ENCODE peak calls at places on chromosomes 2 and 18, in ten cellular contexts. One of them, this sample, is unnamed.

GRCh38 chr2:102895386-102895785 is 133.6 kb downstream of the TMEM182 start:
- DNase-seq in GDM1: no peak
- DNase-seq in adrenal gland: no peak
- DNase-seq in tibial artery: no peak
- DNase-seq in HS-27A: no peak
- DNase-seq in KBM-7: peak
- DNase-seq in COR-L47: no peak
- DNase-seq in hippocampal formation: no peak
- DNase-seq in GM03348: no peak
- DNase-seq in natural killer cell: no peak
- DNase-seq in this sample: no peak

GRCh38 chr2:165691615-165692014 is 102.4 kb downstream of the GALNT3 start:
- DNase-seq in GDM1: no peak
- DNase-seq in natural killer cell: no peak
- DNase-seq in HS-27A: no peak
- DNase-seq in adrenal gland: no peak
- DNase-seq in hippocampal formation: no peak
- DNase-seq in GM03348: peak
- DNase-seq in tibial artery: peak
- DNase-seq in KBM-7: no peak
- DNase-seq in COR-L47: no peak
- DNase-seq in this sample: no peak

GRCh38 chr18:54845788-54846187 is 17.5 kb downstream of the RAB27B start:
- DNase-seq in tibial artery: no peak
- DNase-seq in HS-27A: no peak
- DNase-seq in KBM-7: no peak
- DNase-seq in GM03348: no peak
- DNase-seq in natural killer cell: no peak
- DNase-seq in adrenal gland: no peak
- DNase-seq in GDM1: no peak
- DNase-seq in hippocampal formation: no peak
- DNase-seq in COR-L47: no peak
- DNase-seq in this sample: no peak

GRCh38 chr2:29611850-29612249 is 309.5 kb downstream of the ALK start:
- DNase-seq in hippocampal formation: no peak
- DNase-seq in adrenal gland: no peak
- DNase-seq in tibial artery: no peak
- DNase-seq in HS-27A: no peak
- DNase-seq in KBM-7: no peak
- DNase-seq in GM03348: no peak
- DNase-seq in COR-L47: no peak
- DNase-seq in GDM1: no peak
- DNase-seq in natural killer cell: no peak
- DNase-seq in this sample: no peak

GRCh38 chr2:133765693-133766092 is 197.4 kb upstream of the NCKAP5 start:
- DNase-seq in HS-27A: no peak
- DNase-seq in tibial artery: peak
- DNase-seq in COR-L47: no peak
- DNase-seq in GDM1: no peak
- DNase-seq in hippocampal formation: no peak
- DNase-seq in natural killer cell: no peak
- DNase-seq in GM03348: peak
- DNase-seq in adrenal gland: no peak
- DNase-seq in KBM-7: no peak
- DNase-seq in this sample: no peak

GRCh38 chr2:129297430-129297829 is 682.0 kb upstream of the RAB6C start:
- DNase-seq in tibial artery: no peak
- DNase-seq in GDM1: no peak
- DNase-seq in adrenal gland: no peak
- DNase-seq in GM03348: no peak
- DNase-seq in hippocampal formation: no peak
- DNase-seq in KBM-7: no peak
- DNase-seq in COR-L47: no peak
- DNase-seq in HS-27A: no peak
- DNase-seq in natural killer cell: no peak
- DNase-seq in this sample: no peak

GRCh38 chr2:196592331-196592911 is 47.1 kb upstream of the CCDC150 start:
- DNase-seq in KBM-7: peak
- DNase-seq in GDM1: no peak
- DNase-seq in adrenal gland: peak
- DNase-seq in natural killer cell: no peak
- DNase-seq in tibial artery: no peak
- DNase-seq in HS-27A: no peak
- DNase-seq in hippocampal formation: peak
- DNase-seq in COR-L47: peak
- DNase-seq in GM03348: peak
- DNase-seq in this sample: peak

GRCh38 chr2:167550448-167550847 is 662.2 kb downstream of the XIRP2 start:
- DNase-seq in natural killer cell: no peak
- DNase-seq in KBM-7: peak
- DNase-seq in COR-L47: peak
- DNase-seq in tibial artery: no peak
- DNase-seq in hippocampal formation: no peak
- DNase-seq in adrenal gland: no peak
- DNase-seq in HS-27A: no peak
- DNase-seq in GDM1: no peak
- DNase-seq in GM03348: peak
- DNase-seq in this sample: peak

GRCh38 chr18:74498712-74499629 is 2.8 kb downstream of the CNDP2 start:
- DNase-seq in natural killer cell: peak
- DNase-seq in KBM-7: peak
- DNase-seq in GM03348: no peak
- DNase-seq in HS-27A: no peak
- DNase-seq in hippocampal formation: peak
- DNase-seq in tibial artery: peak
- DNase-seq in COR-L47: no peak
- DNase-seq in GDM1: peak
- DNase-seq in adrenal gland: peak
- DNase-seq in this sample: no peak

GRCh38 chr2:190062053-190062452 is 476 bp downstream of the MSTN start:
- DNase-seq in natural killer cell: no peak
- DNase-seq in KBM-7: no peak
- DNase-seq in GDM1: no peak
- DNase-seq in COR-L47: no peak
- DNase-seq in adrenal gland: no peak
- DNase-seq in HS-27A: no peak
- DNase-seq in hippocampal formation: no peak
- DNase-seq in tibial artery: no peak
- DNase-seq in GM03348: no peak
- DNase-seq in this sample: no peak

GRCh38 chr2:164257794-164258193 is 363.5 kb downstream of the GRB14 start:
- DNase-seq in adrenal gland: no peak
- DNase-seq in natural killer cell: no peak
- DNase-seq in HS-27A: no peak
- DNase-seq in GM03348: no peak
- DNase-seq in hippocampal formation: no peak
- DNase-seq in COR-L47: no peak
- DNase-seq in GDM1: no peak
- DNase-seq in tibial artery: no peak
- DNase-seq in KBM-7: no peak
- DNase-seq in this sample: peak

GRCh38 chr2:230225486-230225885 is at the start of gene SP140:
- DNase-seq in HS-27A: no peak
- DNase-seq in natural killer cell: peak
- DNase-seq in KBM-7: no peak
- DNase-seq in GDM1: no peak
- DNase-seq in tibial artery: peak
- DNase-seq in COR-L47: no peak
- DNase-seq in hippocampal formation: peak
- DNase-seq in adrenal gland: peak
- DNase-seq in GM03348: no peak
- DNase-seq in this sample: no peak

GRCh38 chr2:59237311-59237710 is 996.2 kb upstream of the FANCL start:
- DNase-seq in GM03348: no peak
- DNase-seq in KBM-7: no peak
- DNase-seq in GDM1: no peak
- DNase-seq in COR-L47: no peak
- DNase-seq in hippocampal formation: no peak
- DNase-seq in natural killer cell: no peak
- DNase-seq in tibial artery: no peak
- DNase-seq in HS-27A: no peak
- DNase-seq in adrenal gland: no peak
- DNase-seq in this sample: no peak

GRCh38 chr2:182300603-182301002 is 126.2 kb downstream of the PDE1A start:
- DNase-seq in hippocampal formation: no peak
- DNase-seq in GM03348: no peak
- DNase-seq in natural killer cell: no peak
- DNase-seq in GDM1: no peak
- DNase-seq in tibial artery: no peak
- DNase-seq in KBM-7: no peak
- DNase-seq in COR-L47: peak
- DNase-seq in HS-27A: no peak
- DNase-seq in adrenal gland: no peak
- DNase-seq in this sample: peak

GRCh38 chr2:10285578-10286198 is 17.0 kb upstream of the HPCAL1 start:
- DNase-seq in tibial artery: peak
- DNase-seq in natural killer cell: no peak
- DNase-seq in GM03348: peak
- DNase-seq in COR-L47: peak
- DNase-seq in GDM1: peak
- DNase-seq in KBM-7: peak
- DNase-seq in adrenal gland: peak
- DNase-seq in hippocampal formation: peak
- DNase-seq in HS-27A: peak
- DNase-seq in this sample: no peak

GRCh38 chr2:3238951-3239841 is 138.4 kb downstream of the EIPR1 start:
- DNase-seq in HS-27A: no peak
- DNase-seq in natural killer cell: no peak
- DNase-seq in GDM1: no peak
- DNase-seq in hippocampal formation: no peak
- DNase-seq in adrenal gland: no peak
- DNase-seq in KBM-7: no peak
- DNase-seq in COR-L47: no peak
- DNase-seq in GM03348: no peak
- DNase-seq in tibial artery: no peak
- DNase-seq in this sample: no peak

GRCh38 chr2:183564726-183565125 is 440.5 kb downstream of the NUP35 start:
- DNase-seq in hippocampal formation: no peak
- DNase-seq in HS-27A: no peak
- DNase-seq in GDM1: no peak
- DNase-seq in adrenal gland: no peak
- DNase-seq in GM03348: no peak
- DNase-seq in KBM-7: no peak
- DNase-seq in COR-L47: no peak
- DNase-seq in natural killer cell: no peak
- DNase-seq in tibial artery: no peak
- DNase-seq in this sample: no peak

GRCh38 chr2:99468155-99468554 is 21.7 kb downstream of the REV1 start:
- DNase-seq in natural killer cell: no peak
- DNase-seq in GDM1: no peak
- DNase-seq in adrenal gland: no peak
- DNase-seq in GM03348: no peak
- DNase-seq in HS-27A: no peak
- DNase-seq in COR-L47: no peak
- DNase-seq in tibial artery: no peak
- DNase-seq in hippocampal formation: no peak
- DNase-seq in KBM-7: no peak
- DNase-seq in this sample: no peak

GRCh38 chr2:162475661-162476060 is 131.7 kb downstream of the GCA start:
- DNase-seq in HS-27A: no peak
- DNase-seq in hippocampal formation: peak
- DNase-seq in adrenal gland: no peak
- DNase-seq in GDM1: no peak
- DNase-seq in COR-L47: peak
- DNase-seq in KBM-7: no peak
- DNase-seq in GM03348: no peak
- DNase-seq in tibial artery: no peak
- DNase-seq in natural killer cell: no peak
- DNase-seq in this sample: peak

GRCh38 chr2:186841940-186842339 is 7.0 kb downstream of the ZSWIM2 start:
- DNase-seq in GM03348: peak
- DNase-seq in HS-27A: no peak
- DNase-seq in KBM-7: no peak
- DNase-seq in natural killer cell: no peak
- DNase-seq in tibial artery: no peak
- DNase-seq in hippocampal formation: no peak
- DNase-seq in COR-L47: no peak
- DNase-seq in GDM1: no peak
- DNase-seq in adrenal gland: no peak
- DNase-seq in this sample: no peak

GRCh38 chr2:47073641-47074040 is 81.5 kb downstream of the STPG4 start:
- DNase-seq in GDM1: no peak
- DNase-seq in COR-L47: no peak
- DNase-seq in hippocampal formation: no peak
- DNase-seq in natural killer cell: no peak
- DNase-seq in KBM-7: no peak
- DNase-seq in GM03348: no peak
- DNase-seq in tibial artery: no peak
- DNase-seq in adrenal gland: no peak
- DNase-seq in HS-27A: no peak
- DNase-seq in this sample: no peak